ENCODE peak calls at places on chromosomes 7 and 10, in six cellular contexts. K is effector CD4-positive, alpha-beta T cell; Z is activated T-cell treated with anti-CD3 and anti-CD28 coated beads for 24 hours; R is T-helper 2 cell treated with Interferon-gamma antibody and Interleukin-4, amounts not matched to agents 5 μg/mL and 100 μg/mL, for 36 hours; W is stimulated activated CD8-positive, alpha-beta memory T cell treated with anti-CD3 and anti-CD28 coated beads, Interleukin-4, amount 100 ng/mL, for 4 hours; H is fibroblast of pulmonary artery. B is an unnamed sample.

GRCh38 chr10:30374353-30374752 is 25.3 kb upstream of the MTPAP start:
- DNase-seq in K (no peak), Z (no peak), R (no peak), W (no peak), H (no peak), B (no peak)

GRCh38 chr10:131685576-131685975 is 215.2 kb upstream of the PPP2R2D start:
- DNase-seq in K (no peak), Z (no peak), R (no peak), W (no peak), H (no peak), B (no peak)

GRCh38 chr7:20834656-20835055 is 48.0 kb upstream of the SP8 start:
- DNase-seq in K (no peak), Z (no peak), R (no peak), W (no peak), H (no peak), B (no peak)

GRCh38 chr7:140360697-140361229 is 37.6 kb downstream of the SLC37A3 start:
- DNase-seq in K (no peak), Z (no peak), R (peak; percentile 38), W (no peak), H (no peak), B (no peak)

GRCh38 chr7:151963895-151964870 is 7.9 kb downstream of the GALNTL5 start:
- DNase-seq in K (no peak), Z (no peak), R (no peak), W (no peak), H (no peak), B (no peak)

GRCh38 chr10:17077251-17077904 is 52.2 kb downstream of the CUBN start:
- DNase-seq in K (no peak), Z (no peak), R (no peak), W (no peak), H (peak; percentile 23), B (no peak)

GRCh38 chr10:105468769-105469168 is 827.7 kb downstream of the SORCS3 start:
- DNase-seq in K (no peak), Z (no peak), R (no peak), W (no peak), H (no peak), B (no peak)

GRCh38 chr10:86205761-86206145 is 160.8 kb downstream of the GRID1 start:
- DNase-seq in K (no peak), Z (no peak), R (no peak), W (no peak), H (no peak), B (no peak)

GRCh38 chr7:30263090-30263710 is 21.2 kb upstream of the ZNRF2 start:
- DNase-seq in K (no peak), Z (no peak), R (no peak), W (no peak), H (no peak), B (no peak)

GRCh38 chr10:43229208-43230061 is 37.4 kb downstream of the RASGEF1A start:
- DNase-seq in K (peak; percentile 5), Z (no peak), R (no peak), W (peak; percentile 27), H (no peak), B (no peak)

GRCh38 chr10:103433858-103434257 is 18.3 kb downstream of the CALHM2 start:
- DNase-seq in K (no peak), Z (no peak), R (no peak), W (no peak), H (peak; percentile 84), B (no peak)

GRCh38 chr7:27901028-27901760 is 161.2 kb downstream of the TAX1BP1 start:
- DNase-seq in K (no peak), Z (peak; percentile 9), R (peak; percentile 46), W (no peak), H (peak; percentile 54), B (peak; percentile 26)

GRCh38 chr10:25561761-25562160 is 372.3 kb upstream of the MYO3A start:
- DNase-seq in K (no peak), Z (no peak), R (no peak), W (no peak), H (no peak), B (no peak)

GRCh38 chr10:17872191-17873091 is 63.3 kb downstream of the MRC1 start:
- DNase-seq in K (no peak), Z (no peak), R (no peak), W (no peak), H (peak; percentile 65), B (no peak)

GRCh38 chr10:42594246-42594650 is 44.1 kb downstream of the ZNF33B start:
- DNase-seq in K (no peak), Z (no peak), R (no peak), W (no peak), H (peak; percentile 90), B (no peak)